ENCODE peak calls at places on chromosome 5, in four cellular contexts. P is effector CD8-positive, alpha-beta T cell; Y is caudate nucleus; N is KBM-7. R is an unnamed sample.

GRCh38 chr5:765948-766631 is 18.4 kb downstream of the ZDHHC11B start:
- DNase-seq in P (no peak), N (no peak), Y (no peak), R (no peak)

GRCh38 chr5:192691-192969 is 1.3 kb downstream of the LRRC14B start:
- DNase-seq in Y (no peak), N (no peak), P (no peak), R (no peak)

GRCh38 chr5:176427971-176428370 is 11.6 kb upstream of the CLTB start:
- DNase-seq in P (no peak), Y (no peak), N (no peak), R (no peak)

GRCh38 chr5:65801332-65801731 is 79.3 kb downstream of the NLN start:
- DNase-seq in N (no peak), P (no peak), Y (no peak), R (no peak)

GRCh38 chr5:128083033-128083810 is at the start of gene SLC12A2:
- DNase-seq in P (peak; percentile 84), Y (peak; percentile 88), N (peak; percentile 89), R (peak; percentile 87)

GRCh38 chr5:179588166-179588565 is 35.3 kb downstream of the HNRNPH1 start:
- DNase-seq in N (no peak), P (no peak), Y (no peak), R (no peak)

GRCh38 chr5:160045004-160045403 is 36.1 kb downstream of the TTC1 start:
- DNase-seq in N (no peak), Y (no peak), P (no peak), R (no peak)

GRCh38 chr5:56282241-56282640 is 49.1 kb upstream of the ANKRD55 start:
- DNase-seq in Y (no peak), P (no peak), N (no peak), R (no peak)

GRCh38 chr5:154220625-154221024 is 30.1 kb downstream of the GALNT10 start:
- DNase-seq in Y (no peak), N (no peak), P (no peak), R (no peak)

GRCh38 chr5:21862986-21863385 is 990.2 kb downstream of the CDH12 start:
- DNase-seq in P (no peak), N (no peak), Y (no peak), R (no peak)

GRCh38 chr5:134840811-134841210 is 5.0 kb upstream of the C5orf24 start:
- DNase-seq in Y (no peak), P (no peak), N (no peak), R (no peak)

GRCh38 chr5:59609501-59610265 is 283.8 kb downstream of the PDE4D start:
- DNase-seq in P (no peak), Y (no peak), N (peak; percentile 40), R (no peak)

GRCh38 chr5:73764586-73764985 is 138.6 kb downstream of the ARHGEF28 start:
- DNase-seq in N (no peak), P (no peak), Y (no peak), R (no peak)

GRCh38 chr5:10567781-10568321 is 4.0 kb downstream of the ANKRD33B start:
- DNase-seq in P (no peak), Y (no peak), N (no peak), R (no peak)

GRCh38 chr5:178335287-178336030 is 102.9 kb upstream of the PHYKPL start:
- DNase-seq in N (no peak), P (no peak), Y (no peak), R (no peak)

GRCh38 chr5:126062471-126062870 is 360.7 kb upstream of the GRAMD2B start:
- DNase-seq in P (no peak), Y (no peak), N (no peak), R (no peak)

GRCh38 chr5:106875591-106876297 is 795.0 kb downstream of the EFNA5 start:
- DNase-seq in N (peak; percentile 73), Y (no peak), P (no peak), R (no peak)

GRCh38 chr5:77946381-77947050 is 170.4 kb upstream of the TBCA start:
- DNase-seq in P (no peak), Y (no peak), N (no peak), R (no peak)

GRCh38 chr5:15373151-15373550 is 126.8 kb upstream of the FBXL7 start:
- DNase-seq in Y (no peak), P (no peak), N (no peak), R (no peak)

GRCh38 chr5:178490935-178491632 is 99.1 kb downstream of the COL23A1 start:
- DNase-seq in Y (no peak), N (no peak), P (no peak), R (no peak)

GRCh38 chr5:166428264-166428663 is 1863.2 kb upstream of the WWC1 start:
- DNase-seq in Y (no peak), N (no peak), P (no peak), R (no peak)

GRCh38 chr5:150349681-150350275 is 7.7 kb upstream of the TCOF1 start:
- DNase-seq in N (no peak), P (no peak), Y (peak; percentile 6), R (no peak)

R was measured in T-helper 22 cell.